ENCODE peak calls at places on chromosome 3, in five cellular contexts. Y, B, G, W and Z are unnamed samples.

GRCh38 chr3:23035927-23036640 is 167.0 kb upstream of the UBE2E2 start:
- DNase-seq in Y (peak; percentile 31), B (no peak), G (no peak), W (peak; percentile 12), Z (no peak)

GRCh38 chr3:53773586-53774368 is 72.4 kb downstream of the CHDH start:
- DNase-seq in Y (no peak), B (peak; percentile 67), G (peak; percentile 60), W (no peak), Z (no peak)

GRCh38 chr3:54146383-54147239 is 24.3 kb downstream of the CACNA2D3 start:
- DNase-seq in Y (peak; percentile 25), B (no peak), G (peak; percentile 82), W (peak; percentile 14), Z (no peak)

GRCh38 chr3:77149382-77149781 is 109.5 kb downstream of the ROBO2 start:
- DNase-seq in Y (no peak), B (no peak), G (no peak), W (no peak), Z (no peak)

GRCh38 chr3:87468235-87468634 is 191.9 kb upstream of the POU1F1 start:
- DNase-seq in Y (no peak), B (no peak), G (no peak), W (peak; percentile 4), Z (no peak)

GRCh38 chr3:133595341-133595740 is 21.9 kb downstream of the CDV3 start:
- DNase-seq in Y (no peak), B (no peak), G (no peak), W (no peak), Z (no peak)

GRCh38 chr3:195071916-195072820 is 198.8 kb downstream of the XXYLT1 start:
- DNase-seq in Y (no peak), B (peak; percentile 8), G (no peak), W (no peak), Z (no peak)

GRCh38 chr3:72152551-72153476 is 367.9 kb upstream of the PROK2 start:
- DNase-seq in Y (peak; percentile 39), B (peak; percentile 86), G (peak; percentile 73), W (no peak), Z (peak; percentile 81)

GRCh38 chr3:187743195-187744141 is 1.8 kb downstream of the BCL6 start:
- DNase-seq in Y (no peak), B (peak; percentile 76), G (no peak), W (peak; percentile 60), Z (peak; percentile 89)

GRCh38 chr3:187085021-187085666 is 54.2 kb downstream of the RPL39L start:
- DNase-seq in Y (no peak), B (no peak), G (no peak), W (no peak), Z (no peak)

GRCh38 chr3:139758654-139759291 is 81.0 kb upstream of the NMNAT3 start:
- DNase-seq in Y (no peak), B (no peak), G (no peak), W (no peak), Z (no peak)

GRCh38 chr3:172347895-172348680 is 100.2 kb downstream of the GHSR start:
- DNase-seq in Y (no peak), B (no peak), G (no peak), W (no peak), Z (no peak)

DNA sequence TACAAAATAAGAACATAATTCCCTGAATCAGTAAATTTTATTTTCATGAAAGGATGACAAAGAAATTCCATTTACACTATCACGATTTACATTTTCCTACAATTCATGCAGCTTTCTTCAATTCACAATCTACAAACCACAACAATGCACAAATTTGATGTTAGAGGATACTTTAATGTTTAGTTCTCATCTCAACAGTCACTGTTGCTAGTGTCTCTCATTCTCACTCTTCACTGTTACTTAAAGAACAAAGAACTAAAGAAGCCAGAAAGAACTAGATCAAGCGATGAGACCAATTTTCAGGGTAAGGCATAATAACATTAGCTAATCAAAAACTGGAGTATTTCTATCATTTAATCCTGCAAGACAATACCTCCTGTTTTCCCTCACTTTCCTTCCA is 73.5 kb downstream of the TBL1XR1 start:
- DNase-seq in Y (no peak), B (no peak), G (no peak), W (no peak), Z (no peak)
- H3K27ac ChIP-seq in Y (no peak overlapping the region), B (no peak overlapping the region), G (no peak overlapping the region), W (no peak overlapping the region), Z (no peak overlapping the region)

GRCh38 chr3:79268422-79268821 is 499.4 kb downstream of the ROBO1 start:
- DNase-seq in Y (no peak), B (no peak), G (no peak), W (no peak), Z (no peak)

GRCh38 chr3:79263423-79263822 is 504.4 kb downstream of the ROBO1 start:
- DNase-seq in Y (no peak), B (no peak), G (no peak), W (no peak), Z (no peak)

DNA sequence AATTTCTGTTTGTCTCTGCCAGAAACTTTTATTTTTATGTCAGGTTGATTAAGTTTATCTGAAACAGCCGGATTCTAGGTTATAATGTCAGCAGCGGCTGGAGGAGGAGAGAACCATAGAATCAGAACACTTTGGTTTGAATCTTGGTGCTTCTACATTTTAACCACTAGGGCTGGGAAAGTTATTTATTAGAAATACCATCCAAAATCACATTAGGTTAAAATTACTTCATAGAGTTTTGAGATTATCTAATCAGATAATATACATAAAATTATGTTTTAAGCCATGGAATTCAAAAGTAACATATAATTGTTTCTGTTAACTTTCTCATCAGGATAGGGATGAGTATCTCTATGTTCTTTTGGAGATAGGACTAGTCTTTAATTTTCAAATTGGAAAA is 502.9 kb downstream of the ROBO1 start:
- DNase-seq in Y (no peak), B (no peak), G (no peak), W (no peak), Z (no peak)
- TF ChIP-seq CTCF in Y (no peak), B (no peak), G (no peak), W (no peak), Z (no peak)

GRCh38 chr3:18237251-18238005 is 187.7 kb downstream of the SATB1 start:
- DNase-seq in Y (no peak), B (no peak), G (no peak), W (no peak), Z (no peak)
- H3K4me3 ChIP-seq in Y (no peak overlapping the region), B (no peak overlapping the region), G (no peak overlapping the region), W (no peak overlapping the region), Z (no peak overlapping the region)

GRCh38 chr3:25568525-25569078 is 96.1 kb downstream of the TOP2B start:
- DNase-seq in Y (no peak), B (no peak), G (no peak), W (no peak), Z (no peak)
- H3K27ac ChIP-seq in Y (no peak overlapping the region), B (no peak overlapping the region), G (no peak overlapping the region), W (no peak overlapping the region), Z (no peak overlapping the region)

GRCh38 chr3:64685331-64685799 is 2.4 kb downstream of the ADAMTS9 start:
- DNase-seq in Y (no peak), B (peak; percentile 71), G (peak; percentile 36), W (no peak), Z (no peak)

GRCh38 chr3:64685800-64686445 is 1.9 kb downstream of the ADAMTS9 start:
- DNase-seq in Y (peak; percentile 13), B (peak; percentile 97), G (peak; percentile 84), W (no peak), Z (peak; percentile 97)

GRCh38 chr3:64687381-64687780 is 419 bp downstream of the ADAMTS9 start:
- DNase-seq in Y (no peak), B (peak; percentile 36), G (peak; percentile 79), W (no peak), Z (peak; percentile 81)

GRCh38 chr3:64686446-64686908 is 1.3 kb downstream of the ADAMTS9 start:
- DNase-seq in Y (peak; percentile 18), B (no peak), G (peak; percentile 27), W (no peak), Z (no peak)

DNA sequence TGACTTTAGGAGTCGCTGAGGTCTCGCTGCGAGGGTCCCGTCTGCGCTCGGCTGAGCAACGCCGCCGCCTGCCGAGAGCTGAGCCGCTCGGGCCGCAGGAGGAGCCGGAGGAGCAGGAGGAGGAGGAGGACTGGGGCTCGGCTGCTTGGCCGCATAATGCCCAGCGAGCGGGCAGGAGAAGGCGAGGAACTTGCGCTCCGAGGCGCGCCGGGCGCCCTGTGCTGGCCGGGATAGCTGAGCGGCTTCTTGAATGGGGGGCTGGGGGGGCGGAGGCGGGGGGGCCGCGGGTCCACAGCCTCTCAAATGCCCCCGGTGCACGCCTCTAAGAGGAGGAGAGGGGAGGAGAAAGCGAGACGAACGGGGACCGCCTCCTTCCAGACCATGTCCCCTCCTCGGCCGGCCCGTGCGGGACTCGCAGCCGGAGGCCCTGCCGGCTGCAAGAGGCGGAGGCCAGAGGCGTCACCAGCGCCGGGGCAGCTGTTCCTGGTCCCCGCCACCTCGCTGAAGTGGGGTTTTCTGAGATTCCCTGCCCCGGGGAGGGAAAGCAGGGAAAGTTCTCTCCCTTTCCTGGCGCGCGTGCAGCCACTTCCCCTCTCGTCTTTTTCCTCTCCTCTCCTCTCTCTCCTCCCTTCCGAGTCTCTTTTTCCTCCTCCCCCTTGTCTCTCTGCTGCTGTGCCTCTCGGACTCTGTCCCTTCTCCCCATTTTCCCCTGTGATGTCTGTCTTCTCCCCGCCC is at the start of gene ADAMTS9:
- DNase-seq in Y (no peak), B (peak; percentile 84), G (peak; percentile 90), W (no peak), Z (peak; percentile 92)
- TF ChIP-seq CTCF in Y (peak; percentile 12), B (no peak), G (no peak), W (no peak), Z (no peak)

GRCh38 chr3:134600685-134601502 is 49.9 kb downstream of the KY start:
- DNase-seq in Y (peak; percentile 23), B (no peak), G (peak; percentile 83), W (peak; percentile 57), Z (no peak)
- H3K4me3 ChIP-seq in Y (no peak overlapping the region), B (no peak overlapping the region), G (peak overlapping the region; percentile 58), W (no peak overlapping the region), Z (peak overlapping the region; percentile 48)

GRCh38 chr3:69932087-69932486 is 67.4 kb upstream of the SAMMSON start:
- DNase-seq in Y (no peak), B (no peak), G (no peak), W (no peak), Z (no peak)
- H3K27ac ChIP-seq in Y (no peak overlapping the region), B (no peak overlapping the region), G (no peak overlapping the region), W (no peak overlapping the region), Z (no peak overlapping the region)

DNA sequence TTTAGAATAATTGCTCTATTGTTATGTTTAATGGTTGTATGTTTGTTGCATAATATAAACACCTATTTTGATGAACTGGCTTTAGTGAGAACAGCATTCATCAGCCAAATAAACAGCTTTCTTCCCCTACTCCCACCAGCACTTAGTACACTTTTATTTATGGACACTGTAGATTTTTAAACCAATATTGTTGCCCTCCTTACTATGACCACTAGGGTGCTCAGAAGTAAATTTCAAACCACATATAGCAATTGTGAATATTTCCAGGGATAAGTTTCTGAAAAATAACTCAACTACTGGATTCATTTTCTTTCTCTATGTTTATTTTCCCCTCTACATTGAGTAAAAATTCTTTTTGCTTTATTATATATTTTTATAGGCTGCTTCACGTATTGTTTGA is 84.7 kb upstream of the PTX3 start:
- DNase-seq in Y (no peak), B (no peak), G (no peak), W (no peak), Z (no peak)
- TF ChIP-seq CTCF in Y (no peak), B (no peak), G (peak; percentile 45), W (peak; percentile 62), Z (no peak)